ENCODE peak calls at places on chromosomes 3 and 15, in six cellular contexts. K, O, B, S, P and Z are unnamed samples.

GRCh38 chr3:136818191-136818850 is 605 bp upstream of the SLC35G2 start:
- DNase-seq in O (peak; percentile 92), P (peak; percentile 20), B (no peak), K (no peak), S (peak; percentile 77), Z (peak; percentile 71)

GRCh38 chr15:74343797-74344127 is 23.7 kb downstream of the CYP11A1 start:
- DNase-seq in B (no peak), K (no peak), S (no peak), P (no peak), O (no peak), Z (no peak)

GRCh38 chr3:172582712-172583111 is 59.5 kb upstream of the TNFSF10 start:
- DNase-seq in B (no peak), K (no peak), S (no peak), O (no peak), P (no peak), Z (no peak)

GRCh38 chr15:74396445-74397238 is 29.2 kb upstream of the CYP11A1 start:
- DNase-seq in B (peak; percentile 70), O (peak; percentile 61), K (no peak), S (no peak), P (peak; percentile 46), Z (peak; percentile 40)

GRCh38 chr15:89898628-89899302 is 5.0 kb upstream of the AP3S2 start:
- DNase-seq in K (no peak), O (peak; percentile 90), S (no peak), P (peak; percentile 53), B (peak; percentile 69), Z (peak; percentile 31)

GRCh38 chr3:71514621-71515020 is 68.9 kb downstream of the FOXP1 start:
- DNase-seq in B (no peak), O (no peak), K (no peak), S (no peak), P (no peak), Z (no peak)

GRCh38 chr3:193656445-193656844 is 63.4 kb downstream of the OPA1 start:
- DNase-seq in S (no peak), K (no peak), B (no peak), O (no peak), P (no peak), Z (no peak)

GRCh38 chr3:119245778-119246177 is 5.1 kb upstream of the B4GALT4 start:
- DNase-seq in O (no peak), K (no peak), B (no peak), S (no peak), P (no peak), Z (peak; percentile 38)

GRCh38 chr3:38337703-38338102 is 8.9 kb upstream of the XYLB start:
- DNase-seq in P (no peak), K (no peak), B (no peak), S (no peak), O (no peak), Z (no peak)

GRCh38 chr3:127535901-127536817 is 54.4 kb downstream of the TPRA1 start:
- DNase-seq in O (no peak), P (no peak), K (no peak), S (no peak), B (no peak), Z (no peak)

GRCh38 chr3:195546130-195546560 is 3.0 kb upstream of the PPP1R2 start:
- DNase-seq in S (peak; percentile 88), K (no peak), B (no peak), O (no peak), P (peak; percentile 26), Z (peak; percentile 20)

GRCh38 chr3:60497922-60498321 is 753.3 kb downstream of the FHIT start:
- DNase-seq in P (no peak), O (no peak), S (no peak), K (no peak), B (peak; percentile 9), Z (peak; percentile 3)

GRCh38 chr3:172869356-172869755 is 118.8 kb downstream of the ECT2 start:
- DNase-seq in B (peak; percentile 30), P (peak; percentile 18), O (no peak), K (no peak), S (no peak), Z (no peak)

GRCh38 chr3:112774293-112774926 is 72.3 kb downstream of the CD200R1L start:
- DNase-seq in K (no peak), S (no peak), P (no peak), O (no peak), B (no peak), Z (no peak)

GRCh38 chr3:152193673-152194267 is 75.0 kb upstream of the MBNL1 start:
- DNase-seq in B (no peak), P (no peak), K (peak; percentile 51), O (no peak), S (no peak), Z (no peak)

GRCh38 chr3:114490829-114491228 is 197.0 kb downstream of the TIGIT start:
- DNase-seq in O (no peak), B (no peak), P (no peak), S (no peak), K (no peak), Z (no peak)

GRCh38 chr3:107752202-107752990 is 229.6 kb downstream of the BBX start:
- DNase-seq in K (no peak), S (no peak), B (peak; percentile 27), O (peak; percentile 64), P (no peak), Z (peak; percentile 39)

GRCh38 chr15:101811902-101812301 is at the start of gene OR4F15:
- DNase-seq in B (no peak), O (no peak), P (no peak), S (no peak), K (no peak), Z (no peak)

GRCh38 chr15:25173241-25174028 is 218.6 kb downstream of the SNRPN start:
- DNase-seq in S (peak; percentile 47), P (no peak), B (no peak), O (no peak), K (peak; percentile 29), Z (no peak)

GRCh38 chr3:13879102-13879945 is 547 bp downstream of the WNT7A start:
- DNase-seq in O (peak; percentile 56), P (no peak), B (peak; percentile 16), S (peak; percentile 74), K (peak; percentile 71), Z (no peak)

GRCh38 chr3:13878711-13879101 is 1.2 kb downstream of the WNT7A start:
- DNase-seq in B (no peak), O (peak; percentile 39), S (peak; percentile 70), P (no peak), K (peak; percentile 65), Z (no peak)

GRCh38 chr3:13880811-13881156 is 913 bp upstream of the WNT7A start:
- DNase-seq in O (no peak), K (peak; percentile 74), S (no peak), B (peak; percentile 37), P (no peak), Z (no peak)

GRCh38 chr3:13881536-13882410 is 1.9 kb upstream of the WNT7A start:
- DNase-seq in S (no peak), B (no peak), K (peak; percentile 45), O (no peak), P (no peak), Z (no peak)

GRCh38 chr3:13879946-13880810 is at the start of gene WNT7A:
- DNase-seq in O (peak; percentile 54), S (peak; percentile 76), K (peak; percentile 71), B (peak; percentile 78), P (no peak), Z (no peak)
- H3K27me3 ChIP-seq in O (peaks cover 44% of the 10 kb centered on the region), S (no peaks in the 10 kb centered on the region), K (peaks cover 71% of the 10 kb centered on the region), B (peaks cover 98% of the 10 kb centered on the region), P (peaks cover 85% of the 10 kb centered on the region), Z (no peaks in the 10 kb centered on the region)

DNA sequence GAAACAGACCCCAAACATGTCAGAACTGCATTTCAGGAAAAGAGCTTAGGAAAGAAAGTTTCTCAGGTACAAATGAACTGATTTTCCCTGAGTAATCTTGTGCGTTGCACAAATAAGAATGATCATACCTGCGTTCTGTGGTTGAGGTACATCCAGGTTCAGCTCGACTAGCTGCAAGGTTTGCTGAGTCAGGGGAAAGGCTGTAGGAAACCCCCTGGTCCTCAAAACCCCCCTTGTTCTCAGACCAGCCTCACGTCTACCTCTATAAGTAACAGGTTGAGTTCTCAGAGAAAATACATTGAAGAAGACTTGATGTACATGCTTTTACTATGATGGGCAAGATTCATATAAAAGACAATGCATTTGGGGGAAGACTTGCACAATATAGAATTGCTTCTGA is 137.7 kb upstream of the ICE2 start:
- DNase-seq in S (no peak), P (no peak), B (no peak), K (no peak), O (no peak), Z (no peak)
- H3K27me3 ChIP-seq in S (no peaks in the 10 kb centered on the region), P (no peaks in the 10 kb centered on the region), B (peaks cover 4% of the 10 kb centered on the region), K (no peaks in the 10 kb centered on the region), O (no peaks in the 10 kb centered on the region), Z (no peaks in the 10 kb centered on the region)

GRCh38 chr15:52789601-52790165 is 453 bp downstream of the ONECUT1 start:
- DNase-seq in O (peak; percentile 42), K (no peak), S (peak; percentile 75), B (no peak), P (no peak), Z (peak; percentile 28)

GRCh38 chr15:52789008-52789600 is 1.0 kb downstream of the ONECUT1 start:
- DNase-seq in B (no peak), P (no peak), O (no peak), S (peak; percentile 75), K (no peak), Z (no peak)

GRCh38 chr15:52790941-52791751 is 1.0 kb upstream of the ONECUT1 start:
- DNase-seq in K (no peak), O (peak; percentile 66), B (peak; percentile 60), S (no peak), P (no peak), Z (no peak)

GRCh38 chr15:52790166-52790708 is at the start of gene ONECUT1:
- DNase-seq in O (peak; percentile 72), K (no peak), P (peak; percentile 50), S (peak; percentile 86), B (peak; percentile 86), Z (peak; percentile 55)

GRCh38 chr15:52791776-52792175 is 1.6 kb upstream of the ONECUT1 start:
- DNase-seq in K (no peak), O (no peak), B (no peak), P (no peak), S (no peak), Z (no peak)
- H3K27me3 ChIP-seq in K (peaks cover 89% of the 10 kb centered on the region), O (peaks cover 75% of the 10 kb centered on the region), B (peaks cover 93% of the 10 kb centered on the region), P (peaks cover 98% of the 10 kb centered on the region), S (no peaks in the 10 kb centered on the region), Z (no peaks in the 10 kb centered on the region)

GRCh38 chr3:15685927-15686326 is 84.4 kb downstream of the BTD start:
- DNase-seq in S (no peak), K (no peak), P (no peak), O (no peak), B (no peak), Z (no peak)

GRCh38 chr3:15679306-15679705 is 77.8 kb downstream of the BTD start:
- DNase-seq in S (no peak), P (no peak), O (no peak), B (no peak), K (no peak), Z (no peak)

GRCh38 chr3:15681668-15682067 is 80.1 kb downstream of the BTD start:
- DNase-seq in O (no peak), S (no peak), K (no peak), B (no peak), P (no peak), Z (no peak)

GRCh38 chr3:15682766-15683165 is 81.2 kb downstream of the BTD start:
- DNase-seq in B (no peak), K (no peak), S (no peak), O (no peak), P (no peak), Z (no peak)

DNA sequence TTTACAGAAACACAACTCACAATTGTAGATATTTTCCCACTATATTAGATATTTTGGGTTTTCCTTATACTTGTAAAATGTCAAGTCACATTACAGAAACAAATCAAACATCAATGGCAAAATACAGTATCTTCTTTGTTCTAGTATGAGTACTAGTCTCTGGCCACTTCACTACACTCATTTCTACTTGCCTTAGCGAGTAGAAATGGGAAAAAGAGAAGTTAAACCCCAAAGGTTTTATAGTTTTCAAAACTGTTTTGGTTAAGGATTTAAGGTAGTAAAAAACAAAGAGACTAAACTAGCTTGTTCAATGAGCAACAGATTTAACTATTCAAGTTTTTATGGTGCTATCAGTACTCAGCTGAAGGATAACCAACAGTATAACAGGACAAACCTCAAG is 81.7 kb downstream of the BTD start:
- DNase-seq in S (no peak), O (no peak), P (no peak), K (no peak), B (no peak), Z (no peak)
- H3K27me3 ChIP-seq in S (no peaks in the 10 kb centered on the region), O (no peaks in the 10 kb centered on the region), P (no peaks in the 10 kb centered on the region), K (no peaks in the 10 kb centered on the region), B (no peaks in the 10 kb centered on the region), Z (no peaks in the 10 kb centered on the region)